ENCODE peak calls at places on chromosomes 7 and 10, in seven cellular contexts. E is putamen, B is HEK293T, T is thoracic aorta, A is esophagus muscularis mucosa, L is Right ventricle myocardium inferior, J is left ventricle myocardium superior. K is an unnamed sample.

GRCh38 chr7:117769085-117769484 is 104.2 kb downstream of the CTTNBP2 start:
- DNase-seq in E (no peak), B (no peak), T (no peak), A (no peak), L (no peak), J (no peak), K (no peak)

GRCh38 chr10:29691564-29692064 is 56.8 kb upstream of the SVIL start:
- DNase-seq in E (no peak), B (no peak), T (no peak), A (no peak), L (no peak), J (no peak), K (no peak)

GRCh38 chr10:14063531-14064317 is 267.0 kb downstream of the FRMD4A start:
- DNase-seq in E (no peak), B (no peak), T (no peak), A (no peak), L (no peak), J (no peak), K (peak)

GRCh38 chr10:80924063-80924952 is 386.6 kb downstream of the SH2D4B start:
- DNase-seq in E (peak), B (peak), T (no peak), A (no peak), L (no peak), J (peak), K (peak)

GRCh38 chr7:7181519-7182155 is 707 bp upstream of the C1GALT1 start:
- DNase-seq in E (peak), B (peak), T (no peak), A (no peak), L (peak), J (peak), K (peak)

GRCh38 chr7:32347244-32347828 is 142.8 kb downstream of the LSM5 start:
- DNase-seq in E (no peak), B (no peak), T (no peak), A (no peak), L (no peak), J (no peak), K (no peak)

GRCh38 chr10:10797467-10797866 is 220.2 kb upstream of the CELF2 start:
- DNase-seq in E (no peak), B (no peak), T (no peak), A (no peak), L (peak), J (no peak), K (no peak)

GRCh38 chr10:98446121-98446655 is 547 bp downstream of the HPS1 start:
- DNase-seq in E (peak), B (peak), T (no peak), A (peak), L (peak), J (no peak), K (no peak)

GRCh38 chr10:60434418-60435046 is 44.9 kb upstream of the ANK3 start:
- DNase-seq in E (peak), B (peak), T (no peak), A (no peak), L (no peak), J (no peak), K (no peak)

GRCh38 chr7:44884553-44885393 is 557 bp downstream of the PURB start:
- DNase-seq in E (peak), B (peak), T (no peak), A (no peak), L (peak), J (peak), K (peak)

GRCh38 chr10:3464760-3465405 is 292.3 kb upstream of the PITRM1 start:
- DNase-seq in E (no peak), B (no peak), T (no peak), A (no peak), L (no peak), J (no peak), K (no peak)

GRCh38 chr10:120483006-120483405 is 26.0 kb downstream of the PLPP4 start:
- DNase-seq in E (no peak), B (no peak), T (no peak), A (peak), L (no peak), J (no peak), K (no peak)

GRCh38 chr10:67883710-67884312 is 645 bp upstream of the SIRT1 start:
- DNase-seq in E (no peak), B (no peak), T (no peak), A (peak), L (no peak), J (no peak), K (no peak)

GRCh38 chr10:26566525-26567348 is 128.6 kb downstream of the APBB1IP start:
- DNase-seq in E (no peak), B (peak), T (no peak), A (no peak), L (no peak), J (peak), K (no peak)

GRCh38 chr7:38775503-38775902 is 133.5 kb downstream of the VPS41 start:
- DNase-seq in E (no peak), B (no peak), T (no peak), A (no peak), L (no peak), J (no peak), K (no peak)

GRCh38 chr7:138716889-138717288 is 15.7 kb upstream of the SVOPL start:
- DNase-seq in E (no peak), B (no peak), T (no peak), A (no peak), L (no peak), J (no peak), K (no peak)

GRCh38 chr10:133357293-133358151 is at the start of gene FUOM:
- DNase-seq in E (no peak), B (peak), T (no peak), A (no peak), L (no peak), J (peak), K (no peak)

GRCh38 chr7:2185715-2186114 is 47.0 kb downstream of the MAD1L1 start:
- DNase-seq in E (no peak), B (no peak), T (no peak), A (no peak), L (no peak), J (no peak), K (no peak)

GRCh38 chr7:131625817-131626372 is 69.5 kb upstream of the PODXL start:
- DNase-seq in E (no peak), B (no peak), T (no peak), A (no peak), L (no peak), J (peak), K (no peak)

GRCh38 chr10:111598433-111599059 is 521.7 kb downstream of the ADRA2A start:
- DNase-seq in E (peak), B (peak), T (no peak), A (peak), L (no peak), J (no peak), K (peak)

GRCh38 chr7:108630002-108630401 is 60.3 kb downstream of the DNAJB9 start:
- DNase-seq in E (peak), B (no peak), T (no peak), A (no peak), L (no peak), J (no peak), K (no peak)

GRCh38 chr10:79314761-79315601 is 32.3 kb upstream of the PPIF start:
- DNase-seq in E (no peak), B (no peak), T (no peak), A (no peak), L (no peak), J (peak), K (no peak)

GRCh38 chr7:134900430-134900876 is 85.9 kb upstream of the AGBL3 start:
- DNase-seq in E (no peak), B (no peak), T (no peak), A (peak), L (no peak), J (no peak), K (no peak)

GRCh38 chr7:828793-829561 is 3.3 kb upstream of the SUN1 start:
- DNase-seq in E (no peak), B (no peak), T (no peak), A (no peak), L (no peak), J (no peak), K (no peak)

GRCh38 chr10:62996925-62997324 is 136.2 kb upstream of the NRBF2 start:
- DNase-seq in E (no peak), B (no peak), T (no peak), A (no peak), L (no peak), J (peak), K (no peak)

GRCh38 chr7:83866587-83866986 is 217.6 kb upstream of the SEMA3E start:
- DNase-seq in E (no peak), B (no peak), T (no peak), A (no peak), L (no peak), J (no peak), K (no peak)

GRCh38 chr7:55546826-55547225 is 25.5 kb downstream of the VOPP1 start:
- DNase-seq in E (peak), B (no peak), T (peak), A (no peak), L (no peak), J (peak), K (peak)

GRCh38 chr7:65731562-65732035 is 141.3 kb upstream of the VKORC1L1 start:
- DNase-seq in E (no peak), B (peak), T (no peak), A (no peak), L (no peak), J (no peak), K (peak)

GRCh38 chr7:151017953-151018420 is 6.3 kb downstream of the ATG9B start:
- DNase-seq in E (no peak), B (peak), T (no peak), A (no peak), L (peak), J (peak), K (peak)